ENCODE peak calls at places on chromosomes 16 and 17, in four cellular contexts. T, S, H and L are unnamed samples.

GRCh38 chr17:48155889-48156670 is 48.5 kb downstream of the SNX11 start:
- DNase-seq in H (no peak), S (no peak), T (no peak), L (no peak)

GRCh38 chr16:35182943-35183550 is 1723.6 kb downstream of the TP53TG3F start:
- DNase-seq in S (no peak), H (no peak), T (no peak), L (no peak)

GRCh38 chr16:3988824-3989223 is 108.3 kb upstream of the CREBBP start:
- DNase-seq in T (no peak), S (no peak), H (no peak), L (no peak)

GRCh38 chr17:56602292-56603130 is 9.0 kb downstream of the NOG start:
- DNase-seq in S (no peak), T (no peak), H (no peak), L (no peak)

GRCh38 chr17:68955181-68955841 is at the start of gene ABCA8:
- DNase-seq in S (no peak), T (no peak), H (no peak), L (no peak)

GRCh38 chr17:16287563-16288027 is 65.7 kb downstream of the CENPV start:
- DNase-seq in T (peak), H (no peak), S (peak), L (peak)

GRCh38 chr17:58019521-58019920 is 12.5 kb upstream of the SRSF1 start:
- DNase-seq in S (no peak), T (no peak), H (no peak), L (no peak)

GRCh38 chr17:1561420-1562177 is 993 bp downstream of the PITPNA start:
- DNase-seq in S (peak), T (peak), H (no peak), L (peak)

GRCh38 chr16:74574146-74574545 is 32.8 kb downstream of the GLG1 start:
- DNase-seq in S (no peak), T (no peak), H (no peak), L (no peak)

GRCh38 chr16:86570542-86571196 is 4.0 kb downstream of the FOXC2 start:
- DNase-seq in T (no peak), S (no peak), H (no peak), L (no peak)

GRCh38 chr16:67430504-67431076 is 331 bp upstream of the HSD11B2 start:
- DNase-seq in S (no peak), T (peak), H (no peak), L (peak)

GRCh38 chr17:1907818-1908698 is 78.3 kb downstream of the RPA1 start:
- DNase-seq in S (no peak), T (peak), H (no peak), L (peak)

GRCh38 chr16:3971706-3972105 is 91.2 kb upstream of the CREBBP start:
- DNase-seq in T (no peak), H (no peak), S (no peak), L (no peak)

GRCh38 chr16:59213952-59214351 is 479.8 kb upstream of the GOT2 start:
- DNase-seq in T (no peak), S (no peak), H (no peak), L (no peak)

GRCh38 chr17:34312080-34312479 is 7.2 kb upstream of the CCL8 start:
- DNase-seq in H (no peak), T (no peak), S (no peak), L (no peak)

GRCh38 chr16:80027007-80027965 is 426.7 kb upstream of the MAF start:
- DNase-seq in T (no peak), S (peak), H (peak), L (peak)

GRCh38 chr16:15461376-15461775 is 27.0 kb downstream of the BMERB1 start:
- DNase-seq in H (no peak), S (no peak), T (no peak), L (no peak)

GRCh38 chr17:80253631-80254395 is 6.8 kb upstream of the RNF213 start:
- DNase-seq in T (no peak), S (no peak), H (no peak), L (peak)

GRCh38 chr17:9247401-9247938 is 226.2 kb downstream of the NTN1 start:
- DNase-seq in T (no peak), S (no peak), H (no peak), L (no peak)

GRCh38 chr17:43475494-43476089 is 8.2 kb upstream of the DHX8 start:
- DNase-seq in T (no peak), S (no peak), H (no peak), L (no peak)

GRCh38 chr17:21239680-21240374 is 13.4 kb downstream of the NATD1 start:
- DNase-seq in H (no peak), S (no peak), T (no peak), L (peak)

GRCh38 chr17:34226011-34226410 is 29.1 kb upstream of the CCL2 start:
- DNase-seq in H (no peak), S (no peak), T (no peak), L (no peak)

GRCh38 chr17:55659661-55660060 is 63.0 kb downstream of the TMEM100 start:
- DNase-seq in S (no peak), H (no peak), T (no peak), L (no peak)

GRCh38 chr16:31400191-31400590 is 7.1 kb downstream of the ITGAD start:
- DNase-seq in H (no peak), T (no peak), S (peak), L (no peak)

GRCh38 chr17:49210158-49211029 is at the start of the genes ABI3 and GNGT2:
- DNase-seq in S (peak), T (peak), H (no peak), L (no peak)

GRCh38 chr17:41784207-41784744 is 2.2 kb downstream of the JUP start:
- DNase-seq in T (no peak), H (no peak), S (no peak), L (peak)

GRCh38 chr17:13646411-13646810 is 44.7 kb upstream of the HS3ST3A1 start:
- DNase-seq in H (no peak), T (no peak), S (no peak), L (no peak)

GRCh38 chr16:11613381-11614303 is 26.9 kb upstream of the LITAF start:
- DNase-seq in H (no peak), S (peak), T (peak), L (no peak)

GRCh38 chr17:32142857-32143524 is 689 bp downstream of the RHOT1 start:
- DNase-seq in H (peak), T (no peak), S (peak), L (peak)

GRCh38 chr17:43018932-43019331 is 3.3 kb downstream of the VAT1 start:
- DNase-seq in T (no peak), S (no peak), H (no peak), L (no peak)

GRCh38 chr16:49857423-49858181 is 1.7 kb upstream of the ZNF423 start:
- DNase-seq in T (peak), S (peak), H (peak), L (peak)

GRCh38 chr17:37358098-37358829 is 17.5 kb upstream of the C17orf78 start:
- DNase-seq in T (no peak), S (peak), H (peak), L (peak)

GRCh38 chr17:60301644-60302043 is 90.3 kb downstream of the USP32 start:
- DNase-seq in T (no peak), S (no peak), H (no peak), L (no peak)

GRCh38 chr16:2425008-2425518 is 4.2 kb upstream of the CCNF start:
- DNase-seq in H (no peak), T (no peak), S (no peak), L (no peak)

GRCh38 chr17:54903375-54903774 is 2.7 kb downstream of the TOM1L1 start:
- DNase-seq in T (no peak), S (no peak), H (no peak), L (peak)

GRCh38 chr17:7856081-7856791 is 1.1 kb downstream of the NAA38 start:
- DNase-seq in S (no peak), T (peak), H (peak), L (no peak)